ENCODE peak calls at places on chromosomes 6 and 20, in four cellular contexts. J is K562, N is WTC11, T is HepG2. Y is an unnamed sample.

GRCh38 chr20:45010399-45010828 is 44.1 kb downstream of the STK4 start:
- DNase-seq in J (no peak), T (no peak), N (no peak), Y (no peak)

GRCh38 chr20:891121-892080 is 24.7 kb downstream of the ANGPT4 start:
- DNase-seq in J (no peak), T (no peak), N (no peak), Y (no peak)

GRCh38 chr6:113644861-113645575 is 212.1 kb upstream of the MARCKS start:
- DNase-seq in N (no peak), T (peak), J (no peak), Y (no peak)

GRCh38 chr6:166710084-166710483 is 83.0 kb upstream of the RPS6KA2 start:
- DNase-seq in J (no peak), N (no peak), T (no peak), Y (no peak)

GRCh38 chr6:33375143-33375649 is 16.4 kb upstream of the KIFC1 start:
- DNase-seq in N (no peak), T (no peak), J (no peak), Y (no peak)

GRCh38 chr6:118843685-118844390 is 50.1 kb upstream of the ASF1A start:
- DNase-seq in T (no peak), N (no peak), J (no peak), Y (no peak)

GRCh38 chr20:4814696-4815252 is 93.1 kb downstream of the PRND start:
- DNase-seq in J (no peak), N (no peak), T (no peak), Y (no peak)

GRCh38 chr20:41173161-41173721 is 35.9 kb downstream of the PLCG1 start:
- DNase-seq in J (peak), N (peak), T (peak), Y (peak)

GRCh38 chr6:131828080-131828479 is 20.3 kb downstream of the ENPP1 start:
- DNase-seq in J (no peak), N (no peak), T (no peak), Y (no peak)

GRCh38 chr6:169592558-169592957 is 109.3 kb downstream of the WDR27 start:
- DNase-seq in N (no peak), T (no peak), J (no peak), Y (no peak)

GRCh38 chr6:112227411-112227810 is 27.0 kb downstream of the LAMA4 start:
- DNase-seq in J (no peak), T (no peak), N (no peak), Y (no peak)

GRCh38 chr6:138104618-138105213 is 2.5 kb downstream of the PERP start:
- DNase-seq in J (no peak), N (no peak), T (no peak), Y (no peak)

GRCh38 chr20:18801516-18801915 is 12.1 kb upstream of the SCP2D1 start:
- DNase-seq in T (no peak), N (no peak), J (no peak), Y (no peak)

GRCh38 chr20:58464838-58465237 is 50.4 kb downstream of the APCDD1L start:
- DNase-seq in N (no peak), J (no peak), T (no peak), Y (no peak)

GRCh38 chr6:29325777-29326176 is 24.3 kb downstream of the OR14J1 start:
- DNase-seq in T (no peak), J (no peak), N (no peak), Y (no peak)

GRCh38 chr6:43738877-43739641 is 31.0 kb upstream of the VEGFA start:
- DNase-seq in T (no peak), N (no peak), J (no peak), Y (no peak)

GRCh38 chr6:43739642-43740091 is 30.3 kb upstream of the VEGFA start:
- DNase-seq in T (no peak), J (no peak), N (no peak), Y (no peak)

GRCh38 chr6:43741829-43742228 is 28.2 kb upstream of the VEGFA start:
- DNase-seq in T (no peak), J (no peak), N (no peak), Y (no peak)

GRCh38 chr6:43740961-43741764 is 28.8 kb upstream of the VEGFA start:
- DNase-seq in T (no peak), N (no peak), J (no peak), Y (no peak)

DNA sequence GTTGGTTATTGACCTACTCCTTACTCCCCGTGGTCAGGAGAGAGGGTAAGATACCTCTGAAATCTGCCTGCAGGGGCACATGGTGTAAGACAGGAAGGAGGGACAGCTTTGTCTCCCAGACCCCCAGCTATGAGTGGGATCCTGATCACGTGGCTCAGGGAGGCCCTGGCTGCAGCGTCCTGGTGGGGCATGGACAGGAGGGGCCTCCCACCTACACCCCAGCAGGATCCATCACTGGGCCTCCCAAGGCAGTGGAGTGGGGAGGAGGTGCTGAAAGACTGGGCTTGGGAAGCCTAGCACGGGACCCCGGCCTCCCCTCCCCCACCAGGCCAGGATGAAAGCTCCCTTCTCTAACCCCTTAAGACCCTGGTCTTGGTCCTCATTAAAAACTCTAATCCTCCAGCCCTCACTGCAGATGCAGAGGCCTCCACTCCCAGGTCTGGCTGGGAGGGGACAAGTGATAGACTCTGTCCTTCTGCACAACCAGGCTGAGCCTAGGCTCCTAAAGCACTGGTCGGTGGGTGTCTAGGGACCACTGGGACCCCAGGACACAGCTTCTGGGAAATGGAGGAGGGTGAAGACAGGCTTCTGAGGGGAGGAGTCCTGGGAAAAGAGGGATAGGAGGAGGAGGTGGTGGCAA is 29.6 kb upstream of the VEGFA start:
- DNase-seq in N (no peak), T (no peak), J (no peak), Y (no peak)
- TF ChIP-seq ELF4 in N (no peak), T (no peak), J (no peak), Y (no peak)

GRCh38 chr6:24780206-24780605 is 5.5 kb downstream of the GMNN start:
- DNase-seq in T (no peak), N (no peak), J (no peak), Y (no peak)

GRCh38 chr6:24777227-24777626 is 2.5 kb downstream of the GMNN start:
- DNase-seq in N (no peak), J (no peak), T (no peak), Y (no peak)

GRCh38 chr6:24778121-24778520 is 3.4 kb downstream of the GMNN start:
- DNase-seq in T (no peak), N (no peak), J (no peak), Y (no peak)

GRCh38 chr6:24779416-24779815 is 4.7 kb downstream of the GMNN start:
- DNase-seq in J (no peak), T (peak), N (no peak), Y (no peak)

DNA sequence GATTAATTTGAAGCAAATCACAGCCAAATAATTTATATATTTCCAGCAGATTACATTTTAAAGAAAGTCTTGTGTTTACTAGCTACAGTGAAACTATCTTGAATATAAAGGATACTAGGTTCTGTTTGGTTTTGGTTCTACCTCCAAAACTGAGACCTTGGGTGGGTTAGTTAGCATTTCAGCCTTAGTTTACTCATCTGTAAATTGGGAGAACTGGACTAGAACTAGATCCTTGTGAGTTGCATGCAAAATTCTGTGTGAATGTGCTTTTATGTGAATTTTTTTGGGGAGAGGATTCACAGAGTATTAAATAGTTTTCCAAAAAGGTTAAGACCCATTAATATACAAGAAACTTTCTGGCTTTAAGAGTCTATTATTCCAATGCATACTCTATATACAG is 4.1 kb downstream of the GMNN start:
- DNase-seq in N (no peak), T (no peak), J (no peak), Y (no peak)
- TF ChIP-seq ELF4 in N (no peak), T (no peak), J (no peak), Y (no peak)

DNA sequence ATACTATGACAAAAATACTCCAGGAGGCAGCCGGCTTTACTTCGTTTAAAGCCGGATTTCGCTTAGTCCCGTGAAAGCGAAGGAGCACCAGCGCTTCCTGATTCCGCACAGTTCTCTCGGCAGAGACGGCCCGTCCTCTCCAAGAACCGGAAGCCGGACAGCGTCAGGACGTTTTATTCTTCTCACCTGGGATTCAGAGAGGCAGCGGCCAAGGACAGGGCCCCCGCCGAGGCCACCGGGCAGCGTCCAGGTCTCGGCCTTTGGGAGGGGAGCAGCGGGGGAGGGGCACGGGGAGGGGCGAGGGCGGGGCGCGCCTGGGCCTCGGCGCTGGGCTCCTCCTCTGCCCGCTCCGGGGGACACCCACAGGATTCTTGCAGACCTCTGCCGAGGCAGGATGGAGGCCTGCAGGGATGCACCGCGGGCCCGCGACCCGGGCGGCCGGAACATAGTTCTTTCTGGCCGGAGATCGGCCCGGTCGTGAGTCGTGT is 2.8 kb upstream of the DIDO1 start:
- DNase-seq in N (peak), J (peak), T (peak), Y (no peak)
- TF ChIP-seq ELF4 in N (no peak), J (no peak), T (no peak), Y (no peak)

DNA sequence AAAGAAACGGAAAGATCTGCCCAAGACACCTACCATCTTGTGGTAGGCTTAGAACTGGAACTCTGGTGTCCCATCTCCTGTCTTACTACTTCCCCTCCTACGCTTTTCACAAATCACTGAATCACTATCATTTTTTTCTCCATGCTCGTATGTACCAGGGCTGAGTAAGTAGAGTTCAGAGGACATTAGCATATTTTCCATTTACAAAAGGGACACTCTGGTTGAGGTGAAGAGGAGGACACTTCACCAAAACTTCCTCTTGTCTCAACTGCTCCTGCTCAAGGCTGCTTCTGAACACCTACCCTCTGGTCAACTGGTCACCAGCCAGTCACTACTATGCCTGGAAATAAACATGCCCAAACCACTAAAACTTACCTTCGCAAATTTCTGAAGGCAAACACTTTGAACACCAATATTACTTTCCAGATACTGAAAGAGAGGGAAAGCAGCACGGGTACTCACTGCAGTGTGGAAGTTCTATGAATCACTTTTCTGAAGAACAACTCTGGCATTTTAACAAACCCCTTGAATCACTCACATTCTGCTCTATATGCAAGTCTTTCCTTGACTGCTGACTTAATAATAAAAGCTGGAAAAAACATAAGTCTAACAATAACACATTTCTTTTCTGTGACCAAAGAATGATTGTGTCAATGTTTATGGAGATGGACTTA is 123.3 kb downstream of the INSM1 start:
- DNase-seq in N (no peak), T (no peak), J (no peak), Y (no peak)
- TF ChIP-seq ELF4 in N (no peak), T (no peak), J (no peak), Y (no peak)

DNA sequence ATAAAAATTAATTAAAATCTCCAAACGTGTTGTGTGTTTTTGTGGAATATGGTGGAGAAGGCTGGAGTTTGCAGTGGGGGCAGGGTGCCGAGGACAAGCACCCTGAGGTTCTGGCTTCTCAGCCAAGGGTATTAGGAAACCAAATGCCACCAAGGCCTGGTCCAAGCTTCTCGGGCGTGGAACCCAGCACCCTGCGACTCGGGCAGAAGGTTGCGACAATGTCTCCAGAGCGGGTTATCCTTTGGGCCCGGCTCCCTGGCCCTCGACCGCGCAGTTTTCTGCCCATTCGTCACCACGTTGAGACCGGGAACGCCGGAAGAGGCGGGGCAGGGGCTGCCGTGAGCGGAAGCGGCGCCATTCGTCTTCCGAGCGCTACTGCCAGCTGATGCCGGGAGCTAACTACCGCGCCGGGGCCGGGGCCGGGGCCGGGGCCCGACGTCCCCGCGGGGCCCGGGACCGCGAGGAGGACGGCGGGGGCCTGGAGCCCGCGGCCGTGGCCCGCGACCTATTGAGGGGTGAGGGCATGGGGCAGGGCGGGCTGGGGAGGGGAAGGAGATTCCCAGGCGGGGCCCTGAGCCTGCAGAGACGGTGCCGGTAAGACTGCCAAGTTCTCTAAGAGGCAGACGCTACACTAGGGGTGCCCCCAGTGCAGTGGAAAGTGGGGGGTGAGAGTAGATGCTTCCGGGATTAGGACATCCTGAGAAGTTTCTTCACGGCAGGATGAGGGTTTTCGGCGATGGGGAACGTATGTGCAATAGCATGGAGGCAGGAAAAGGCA is at the start of gene RRP36:
- DNase-seq in J (peak), T (peak), N (peak), Y (peak)
- TF ChIP-seq ELF4 in J (no peak), T (no peak), N (no peak), Y (no peak)

GRCh38 chr6:160519603-160520042 is 144.5 kb downstream of the LPA start:
- DNase-seq in J (no peak), N (no peak), T (no peak), Y (no peak)
- TF ChIP-seq ELF4 in J (no peak), N (no peak), T (no peak), Y (no peak)

GRCh38 chr6:35178932-35179832 is 34.6 kb upstream of the SCUBE3 start:
- DNase-seq in T (no peak), N (peak), J (no peak), Y (no peak)
- TF ChIP-seq ELF4 in T (no peak), N (no peak), J (no peak), Y (no peak)

GRCh38 chr20:12113468-12114371 is 196.0 kb downstream of the BTBD3 start:
- DNase-seq in J (no peak), N (no peak), T (no peak), Y (no peak)
- TF ChIP-seq ELF4 in J (no peak), N (no peak), T (no peak), Y (no peak)

GRCh38 chr6:41767112-41767946 is 12.4 kb downstream of the FRS3 start:
- DNase-seq in N (no peak), T (peak), J (peak), Y (peak)
- TF ChIP-seq ELF4 in N (no peak), T (no peak), J (no peak), Y (no peak)

Y was measured in HEK293T.